ENCODE peak calls at places on chromosome 5, in seven cellular contexts. R, F, W, Q, E, O and P are unnamed samples.

GRCh38 chr5:77683171-77683732 is 44.7 kb upstream of the OTP start:
- DNase-seq in R (peak; percentile 18), F (no peak), W (no peak), Q (no peak), E (no peak), O (no peak), P (no peak)

GRCh38 chr5:15702102-15702501 is 202.1 kb downstream of the FBXL7 start:
- DNase-seq in R (peak; percentile 46), F (no peak), W (no peak), Q (no peak), E (no peak), O (no peak), P (no peak)

GRCh38 chr5:4230905-4231561 is 635.4 kb downstream of the IRX1 start:
- DNase-seq in R (no peak), F (no peak), W (no peak), Q (no peak), E (no peak), O (no peak), P (no peak)

GRCh38 chr5:35593338-35593737 is 24.3 kb upstream of the SPEF2 start:
- DNase-seq in R (no peak), F (no peak), W (no peak), Q (no peak), E (no peak), O (no peak), P (no peak)

GRCh38 chr5:168596927-168597326 is 17.8 kb upstream of the PANK3 start:
- DNase-seq in R (no peak), F (no peak), W (no peak), Q (no peak), E (no peak), O (no peak), P (no peak)

GRCh38 chr5:53364098-53364497 is 116.3 kb upstream of the FST start:
- DNase-seq in R (no peak), F (no peak), W (no peak), Q (no peak), E (no peak), O (no peak), P (no peak)

GRCh38 chr5:180128671-180129261 is 57.2 kb upstream of the RNF130 start:
- DNase-seq in R (no peak), F (no peak), W (no peak), Q (peak; percentile 16), E (no peak), O (no peak), P (no peak)

GRCh38 chr5:154364845-154365244 is 81.0 kb upstream of the SAP30L start:
- DNase-seq in R (no peak), F (no peak), W (no peak), Q (no peak), E (no peak), O (no peak), P (no peak)

GRCh38 chr5:112581811-112582320 is 155.8 kb upstream of the APC start:
- DNase-seq in R (no peak), F (no peak), W (no peak), Q (no peak), E (no peak), O (no peak), P (no peak)

GRCh38 chr5:180633283-180634177 is 15.9 kb downstream of the FLT4 start:
- DNase-seq in R (no peak), F (peak; percentile 24), W (no peak), Q (no peak), E (no peak), O (no peak), P (peak; percentile 26)

GRCh38 chr5:164076571-164076970 is 571.2 kb downstream of the MAT2B start:
- DNase-seq in R (no peak), F (no peak), W (no peak), Q (no peak), E (no peak), O (no peak), P (no peak)